ENCODE peak calls at places on chromosomes 16 and 17, in seven cellular contexts. One of them, this sample, is unnamed.

GRCh38 chr16:17359778-17360177 is 111.0 kb downstream of the XYLT1 start:
- DNase-seq in IMR-90: peak
- DNase-seq in H9: no peak
- DNase-seq in mesendoderm: no peak
- DNase-seq in mesenchymal stem cell: no peak
- DNase-seq in neuronal stem cell: no peak
- DNase-seq in H1: no peak
- DNase-seq in this sample: no peak

GRCh38 chr17:66930933-66931332 is 33.6 kb upstream of the CACNG4 start:
- DNase-seq in IMR-90: no peak
- DNase-seq in H9: peak
- DNase-seq in mesendoderm: peak
- DNase-seq in mesenchymal stem cell: no peak
- DNase-seq in neuronal stem cell: no peak
- DNase-seq in H1: peak
- DNase-seq in this sample: peak

GRCh38 chr16:4358831-4359561 is 7.9 kb upstream of the PAM16 start:
- DNase-seq in IMR-90: no peak
- DNase-seq in H9: peak
- DNase-seq in mesendoderm: peak
- DNase-seq in mesenchymal stem cell: peak
- DNase-seq in neuronal stem cell: peak
- DNase-seq in H1: peak
- DNase-seq in this sample: no peak

GRCh38 chr17:14737984-14738651 is 437.2 kb downstream of the HS3ST3B1 start:
- DNase-seq in IMR-90: peak
- DNase-seq in H9: peak
- DNase-seq in mesendoderm: peak
- DNase-seq in mesenchymal stem cell: peak
- DNase-seq in neuronal stem cell: peak
- DNase-seq in H1: no peak
- DNase-seq in this sample: peak

GRCh38 chr16:72677662-72678447 is 370.1 kb downstream of the ZFHX3 start:
- DNase-seq in IMR-90: peak
- DNase-seq in H9: no peak
- DNase-seq in mesendoderm: no peak
- DNase-seq in mesenchymal stem cell: peak
- DNase-seq in neuronal stem cell: no peak
- DNase-seq in H1: no peak
- DNase-seq in this sample: no peak

GRCh38 chr17:5527647-5528250 is 41.4 kb downstream of the MIS12 start:
- DNase-seq in IMR-90: no peak
- DNase-seq in H9: no peak
- DNase-seq in mesendoderm: no peak
- DNase-seq in mesenchymal stem cell: no peak
- DNase-seq in neuronal stem cell: no peak
- DNase-seq in H1: no peak
- DNase-seq in this sample: no peak

GRCh38 chr16:26510924-26511323 is 555.8 kb upstream of the C16orf82 start:
- DNase-seq in IMR-90: no peak
- DNase-seq in H9: no peak
- DNase-seq in mesendoderm: no peak
- DNase-seq in mesenchymal stem cell: no peak
- DNase-seq in neuronal stem cell: no peak
- DNase-seq in H1: no peak
- DNase-seq in this sample: no peak

GRCh38 chr17:57080708-57081107 is 4.3 kb upstream of the AKAP1 start:
- DNase-seq in IMR-90: peak
- DNase-seq in H9: no peak
- DNase-seq in mesendoderm: no peak
- DNase-seq in mesenchymal stem cell: no peak
- DNase-seq in neuronal stem cell: no peak
- DNase-seq in H1: no peak
- DNase-seq in this sample: peak

GRCh38 chr17:38602862-38603785 is 2.6 kb downstream of the SRCIN1 start:
- DNase-seq in IMR-90: no peak
- DNase-seq in H9: no peak
- DNase-seq in mesendoderm: peak
- DNase-seq in mesenchymal stem cell: no peak
- DNase-seq in neuronal stem cell: no peak
- DNase-seq in H1: no peak
- DNase-seq in this sample: no peak

GRCh38 chr17:73591278-73592078 is 52.8 kb downstream of the SDK2 start:
- DNase-seq in IMR-90: no peak
- DNase-seq in H9: no peak
- DNase-seq in mesendoderm: no peak
- DNase-seq in mesenchymal stem cell: no peak
- DNase-seq in neuronal stem cell: no peak
- DNase-seq in H1: no peak
- DNase-seq in this sample: peak

GRCh38 chr17:75502072-75502745 is 13.1 kb downstream of the CASKIN2 start:
- DNase-seq in IMR-90: no peak
- DNase-seq in H9: no peak
- DNase-seq in mesendoderm: no peak
- DNase-seq in mesenchymal stem cell: no peak
- DNase-seq in neuronal stem cell: no peak
- DNase-seq in H1: no peak
- DNase-seq in this sample: no peak

GRCh38 chr16:49600976-49601375 is 227.4 kb downstream of the C16orf78 start:
- DNase-seq in IMR-90: no peak
- DNase-seq in H9: peak
- DNase-seq in mesendoderm: no peak
- DNase-seq in mesenchymal stem cell: no peak
- DNase-seq in neuronal stem cell: no peak
- DNase-seq in H1: peak
- DNase-seq in this sample: no peak

GRCh38 chr16:47061204-47061603 is 82.5 kb downstream of the NETO2 start:
- DNase-seq in IMR-90: no peak
- DNase-seq in H9: no peak
- DNase-seq in mesendoderm: no peak
- DNase-seq in mesenchymal stem cell: no peak
- DNase-seq in neuronal stem cell: no peak
- DNase-seq in H1: no peak
- DNase-seq in this sample: no peak
- H3K27ac ChIP-seq in IMR-90: no peak
- H3K27ac ChIP-seq in H9: no peak
- H3K27ac ChIP-seq in mesendoderm: no peak
- H3K27ac ChIP-seq in mesenchymal stem cell: no peak
- H3K27ac ChIP-seq in neuronal stem cell: no peak
- H3K27ac ChIP-seq in H1: no peak
- H3K27ac ChIP-seq in this sample: no peak

GRCh38 chr17:68599873-68600122 is 1.4 kb downstream of the FAM20A start:
- DNase-seq in IMR-90: no peak
- DNase-seq in H9: no peak
- DNase-seq in mesendoderm: no peak
- DNase-seq in mesenchymal stem cell: no peak
- DNase-seq in neuronal stem cell: no peak
- DNase-seq in H1: no peak
- DNase-seq in this sample: no peak
- H3K9ac ChIP-seq in IMR-90: no peak
- H3K9ac ChIP-seq in H9: peak
- H3K9ac ChIP-seq in mesendoderm: peak
- H3K9ac ChIP-seq in mesenchymal stem cell: peak
- H3K9ac ChIP-seq in neuronal stem cell: peak
- H3K9ac ChIP-seq in H1: peak
- H3K9ac ChIP-seq in this sample: peak

DNA sequence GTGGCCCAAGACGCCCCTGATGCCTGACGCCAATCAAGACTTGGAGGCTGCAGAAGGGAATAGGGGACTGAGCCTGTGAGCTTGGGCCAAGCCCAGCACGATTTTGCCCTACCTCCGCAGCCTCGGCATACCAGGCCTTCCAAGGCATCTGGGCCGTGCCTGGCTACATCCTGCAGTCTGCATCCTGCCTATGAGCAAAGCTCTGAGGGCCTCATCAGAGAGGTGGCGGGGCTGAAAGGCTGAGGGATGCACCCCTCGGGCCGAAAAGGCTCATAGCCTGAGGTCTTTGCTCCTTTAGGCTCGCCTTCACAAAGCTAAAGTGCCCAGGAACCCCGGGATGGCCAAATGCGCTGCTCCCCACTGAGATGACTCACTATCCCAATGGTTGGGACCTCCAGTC is 2.5 kb downstream of the SEZ6 start:
- DNase-seq in IMR-90: no peak
- DNase-seq in H9: no peak
- DNase-seq in mesendoderm: no peak
- DNase-seq in mesenchymal stem cell: no peak
- DNase-seq in neuronal stem cell: no peak
- DNase-seq in H1: no peak
- DNase-seq in this sample: no peak
- H4K8ac ChIP-seq in IMR-90: no peak
- H4K8ac ChIP-seq in H9: no peak
- H4K8ac ChIP-seq in mesendoderm: no peak
- H4K8ac ChIP-seq in mesenchymal stem cell: no peak
- H4K8ac ChIP-seq in neuronal stem cell: no peak
- H4K8ac ChIP-seq in H1: no peak
- H4K8ac ChIP-seq in this sample: no peak

DNA sequence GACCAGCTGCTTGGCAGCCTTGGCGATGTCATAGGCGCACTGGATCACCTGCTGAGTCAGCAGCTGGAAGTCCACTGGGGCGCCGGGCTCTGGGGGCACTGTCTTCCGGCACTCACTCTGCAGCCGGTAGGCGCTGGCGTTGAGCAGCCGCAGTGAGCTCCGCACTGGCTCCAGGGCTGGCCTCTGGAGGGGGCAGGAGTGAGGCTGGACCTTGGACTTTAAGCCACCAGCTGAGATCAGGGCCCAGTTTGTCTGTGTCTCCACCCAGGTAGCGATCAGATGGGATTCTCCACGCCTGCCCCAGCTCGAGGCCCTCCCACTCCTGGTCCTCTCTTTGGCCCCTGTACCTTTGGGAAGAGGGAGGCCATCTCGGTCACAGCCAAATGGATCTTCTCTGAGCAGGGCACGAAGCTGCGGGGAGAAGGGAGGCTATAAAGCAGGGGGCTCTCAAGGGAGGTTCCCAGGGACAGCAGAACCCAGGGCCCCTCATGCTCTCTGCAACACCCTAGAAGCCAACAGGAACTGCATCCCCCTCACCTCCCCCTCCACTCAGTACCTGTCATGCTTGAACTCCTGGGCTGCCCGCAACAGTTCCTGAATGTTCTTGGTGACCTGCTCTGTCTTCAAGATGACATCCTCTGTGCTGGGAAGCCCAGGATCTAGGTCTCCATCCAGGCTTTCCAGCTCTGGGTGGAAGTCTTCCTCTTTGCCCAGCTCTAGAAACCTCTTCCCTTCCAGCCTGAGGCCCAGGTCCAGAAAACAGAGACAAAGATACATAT is 6.4 kb downstream of the TP53I13 start:
- DNase-seq in IMR-90: no peak
- DNase-seq in H9: peak
- DNase-seq in mesendoderm: no peak
- DNase-seq in mesenchymal stem cell: no peak
- DNase-seq in neuronal stem cell: no peak
- DNase-seq in H1: no peak
- DNase-seq in this sample: no peak
- H3K27ac ChIP-seq in IMR-90: no peak
- H3K27ac ChIP-seq in H9: no peak
- H3K27ac ChIP-seq in mesendoderm: no peak
- H3K27ac ChIP-seq in mesenchymal stem cell: no peak
- H3K27ac ChIP-seq in neuronal stem cell: no peak
- H3K27ac ChIP-seq in H1: no peak
- H3K27ac ChIP-seq in this sample: no peak

GRCh38 chr16:14196539-14196938 is 125.4 kb downstream of the MRTFB start:
- DNase-seq in IMR-90: no peak
- DNase-seq in H9: no peak
- DNase-seq in mesendoderm: no peak
- DNase-seq in mesenchymal stem cell: no peak
- DNase-seq in neuronal stem cell: no peak
- DNase-seq in H1: no peak
- DNase-seq in this sample: no peak
- H3K9ac ChIP-seq in IMR-90: no peak
- H3K9ac ChIP-seq in H9: no peak
- H3K9ac ChIP-seq in mesendoderm: no peak
- H3K9ac ChIP-seq in mesenchymal stem cell: no peak
- H3K9ac ChIP-seq in neuronal stem cell: no peak
- H3K9ac ChIP-seq in H1: no peak
- H3K9ac ChIP-seq in this sample: no peak

DNA sequence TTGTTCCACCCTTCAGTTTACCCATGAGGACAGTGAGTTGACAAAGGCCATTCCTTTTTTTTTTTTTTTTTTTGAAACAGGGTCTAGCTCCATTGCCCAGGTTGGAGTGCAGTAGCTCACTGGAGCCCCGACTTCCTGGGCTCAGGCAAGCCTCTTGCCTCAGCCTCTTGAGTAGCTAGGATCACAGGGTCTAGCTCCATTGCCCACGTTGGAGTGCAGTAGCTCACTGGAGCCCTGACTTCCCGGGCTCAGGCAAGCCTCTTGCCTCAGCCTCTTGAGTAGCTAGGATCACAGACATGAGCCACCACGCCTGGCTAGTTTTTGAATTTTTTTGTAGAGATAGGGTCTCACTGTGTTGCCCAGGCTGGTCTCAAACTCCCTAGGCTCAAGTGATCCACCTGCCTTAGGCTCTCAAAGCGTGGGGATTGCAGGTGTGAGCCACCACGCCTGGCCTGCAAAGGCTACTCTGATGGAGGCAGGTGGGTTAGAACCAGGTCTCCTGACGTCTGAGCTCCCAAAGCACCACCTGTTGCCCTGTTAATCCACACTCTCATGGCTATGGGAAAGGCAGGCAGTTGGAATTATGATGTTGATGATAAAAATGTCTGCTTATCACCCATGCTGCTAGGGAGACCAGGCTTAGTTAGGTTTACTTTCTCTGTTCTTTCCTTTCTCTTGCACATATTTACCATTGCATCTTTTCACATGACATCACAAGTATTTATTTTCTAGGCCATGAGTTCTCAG is 65.2 kb downstream of the KSR1 start:
- DNase-seq in IMR-90: no peak
- DNase-seq in H9: no peak
- DNase-seq in mesendoderm: no peak
- DNase-seq in mesenchymal stem cell: peak
- DNase-seq in neuronal stem cell: no peak
- DNase-seq in H1: no peak
- DNase-seq in this sample: peak
- H4K8ac ChIP-seq in IMR-90: no peak
- H4K8ac ChIP-seq in H9: no peak
- H4K8ac ChIP-seq in mesendoderm: no peak
- H4K8ac ChIP-seq in mesenchymal stem cell: peak
- H4K8ac ChIP-seq in neuronal stem cell: no peak
- H4K8ac ChIP-seq in H1: no peak
- H4K8ac ChIP-seq in this sample: no peak

DNA sequence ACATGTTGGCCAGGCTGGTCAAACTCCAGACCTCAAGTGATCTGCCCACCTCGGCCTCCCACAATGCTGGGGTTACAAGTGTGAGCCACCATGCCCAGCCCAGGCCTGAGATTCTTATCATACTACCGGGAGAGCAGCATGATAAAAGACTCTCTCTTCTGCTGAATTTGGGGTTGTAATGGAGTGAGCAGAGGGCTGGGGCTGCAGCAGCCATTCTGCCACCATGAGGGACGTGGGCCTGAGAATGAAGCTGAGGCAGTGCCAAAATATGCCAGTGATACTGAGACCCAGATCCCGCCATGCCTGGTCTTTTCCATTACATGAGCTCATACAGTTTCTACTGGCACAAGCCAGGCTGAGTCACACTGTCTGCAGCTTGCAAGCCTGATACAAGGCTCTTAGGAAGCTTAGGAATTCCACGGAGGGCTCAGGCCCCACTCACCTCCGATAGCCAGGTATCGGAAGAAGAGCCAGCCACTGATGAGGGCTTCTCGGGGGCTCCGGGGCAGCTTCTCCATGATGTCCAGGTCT is 19.6 kb upstream of the P2RX1 start:
- DNase-seq in IMR-90: peak
- DNase-seq in H9: no peak
- DNase-seq in mesendoderm: no peak
- DNase-seq in mesenchymal stem cell: peak
- DNase-seq in neuronal stem cell: no peak
- DNase-seq in H1: no peak
- DNase-seq in this sample: peak
- H3K27ac ChIP-seq in IMR-90: no peak
- H3K27ac ChIP-seq in H9: no peak
- H3K27ac ChIP-seq in mesendoderm: no peak
- H3K27ac ChIP-seq in mesenchymal stem cell: no peak
- H3K27ac ChIP-seq in neuronal stem cell: no peak
- H3K27ac ChIP-seq in H1: no peak
- H3K27ac ChIP-seq in this sample: no peak

This sample was measured in trophoblast cell.